ENCODE peak calls at places on chromosomes 4 and X, in eight cellular contexts. M is cardiac fibroblast; L is Peyer's patch; P is T-helper 22 cell; X is CD8-positive, alpha-beta T cell; S is iPS-NIHi11; G is germinal center; T is stimulated activated CD4-positive, alpha-beta T cell treated with anti-CD3 and anti-CD28 coated beads, Interleukin-1b, Interleukin-23, amount 100 ng/mL, for 1 hour. A is an unnamed sample.

GRCh38 chr4:108030332-108030731 is 40.6 kb downstream of the HADH start:
- DNase-seq in M (peak), L (peak), P (peak), X (peak), S (peak), G (peak), T (peak), A (peak)

GRCh38 chr4:52368895-52369294 is 290.2 kb downstream of the USP46 start:
- DNase-seq in M (no peak), L (no peak), P (no peak), X (no peak), S (no peak), G (no peak), T (no peak), A (no peak)

GRCh38 chr4:153651041-153651960 is 32.8 kb upstream of the TLR2 start:
- DNase-seq in M (no peak), L (peak), P (no peak), X (peak), S (no peak), G (no peak), T (no peak), A (peak)

GRCh38 chrX:120604359-120604782 is 470 bp downstream of the MCTS1 start:
- DNase-seq in M (peak), L (peak), P (peak), X (peak), S (peak), G (peak), T (no peak), A (no peak)

GRCh38 chr4:116082808-116083366 is 969.5 kb upstream of the NDST4 start:
- DNase-seq in M (no peak), L (no peak), P (no peak), X (no peak), S (no peak), G (no peak), T (no peak), A (no peak)

GRCh38 chr4:7754565-7755262 is 184.9 kb downstream of the AFAP1 start:
- DNase-seq in M (no peak), L (no peak), P (no peak), X (no peak), S (no peak), G (no peak), T (no peak), A (peak)

GRCh38 chr4:15689540-15689939 is 7.9 kb downstream of the FAM200B start:
- DNase-seq in M (peak), L (no peak), P (no peak), X (no peak), S (no peak), G (no peak), T (no peak), A (no peak)

GRCh38 chrX:41779058-41779564 is 55.1 kb downstream of the GPR82 start:
- DNase-seq in M (peak), L (no peak), P (no peak), X (no peak), S (no peak), G (no peak), T (no peak), A (no peak)

GRCh38 chr4:76779740-76780459 is 118.0 kb downstream of the SOWAHB start:
- DNase-seq in M (no peak), L (no peak), P (no peak), X (no peak), S (no peak), G (no peak), T (no peak), A (no peak)

GRCh38 chr4:42654606-42655005 is 2.3 kb downstream of the ATP8A1 start:
- DNase-seq in M (peak), L (peak), P (no peak), X (no peak), S (no peak), G (no peak), T (no peak), A (no peak)

GRCh38 chrX:356385-357034 is 30.2 kb downstream of the PPP2R3B start:
- DNase-seq in M (no peak), L (no peak), P (no peak), X (no peak), S (no peak), G (no peak), T (no peak), A (peak)

GRCh38 chr4:6085028-6085942 is 67.1 kb upstream of the C4orf50 start:
- DNase-seq in M (no peak), L (no peak), P (no peak), X (no peak), S (no peak), G (no peak), T (no peak), A (no peak)